ENCODE peak calls at places on chromosomes 3 and 15, in four cellular contexts. F is GM12878, Y is K562, X is SK-N-SH. K is an unnamed sample.

GRCh38 chr15:36090276-36090946 is 489.0 kb upstream of the CDIN1 start:
- DNase-seq in Y (no peak), F (no peak), X (no peak), K (no peak)

GRCh38 chr3:11306815-11307589 is 34.8 kb downstream of the ATG7 start:
- DNase-seq in Y (no peak), X (no peak), F (no peak), K (no peak)

GRCh38 chr3:128112406-128112968 is 11.1 kb downstream of the RUVBL1 start:
- DNase-seq in Y (no peak), X (peak), F (peak), K (no peak)

GRCh38 chr15:63553388-63553791 is 43.8 kb upstream of the FBXL22 start:
- DNase-seq in Y (no peak), X (no peak), F (no peak), K (no peak)

GRCh38 chr15:35533130-35534110 is 12.5 kb downstream of the DPH6 start:
- DNase-seq in F (no peak), X (no peak), Y (no peak), K (no peak)

GRCh38 chr3:98741121-98741716 is 21.9 kb upstream of the ST3GAL6 start:
- DNase-seq in X (no peak), F (no peak), Y (no peak), K (no peak)

GRCh38 chr15:101066501-101067408 is 147.6 kb downstream of the LRRK1 start:
- DNase-seq in F (no peak), X (no peak), Y (peak), K (no peak)

GRCh38 chr15:66862111-66862815 is 160.2 kb downstream of the SMAD6 start:
- DNase-seq in Y (no peak), F (no peak), X (no peak), K (no peak)

GRCh38 chr3:173826901-173827609 is 429.5 kb downstream of the NLGN1 start:
- DNase-seq in Y (no peak), F (no peak), X (no peak), K (no peak)

GRCh38 chr15:89822951-89823701 is 8.5 kb upstream of the ANPEP start:
- DNase-seq in X (peak), Y (no peak), F (no peak), K (no peak)

GRCh38 chr3:38015485-38015884 is 14.0 kb downstream of the PLCD1 start:
- DNase-seq in F (no peak), X (no peak), Y (no peak), K (no peak)

GRCh38 chr3:81173514-81173913 is 587.9 kb downstream of the GBE1 start:
- DNase-seq in Y (no peak), F (no peak), X (no peak), K (no peak)

GRCh38 chr3:177490626-177491025 is 293.3 kb upstream of the TBL1XR1 start:
- DNase-seq in Y (no peak), X (no peak), F (no peak), K (no peak)

GRCh38 chr3:172056416-172056815 is 17.0 kb downstream of the FNDC3B start:
- DNase-seq in Y (no peak), F (no peak), X (no peak), K (no peak)

GRCh38 chr15:36370735-36371115 is 208.7 kb upstream of the CDIN1 start:
- DNase-seq in F (no peak), X (no peak), Y (no peak), K (no peak)

GRCh38 chr3:101509811-101510210 is 3.2 kb downstream of the SENP7 start:
- DNase-seq in Y (no peak), F (no peak), X (no peak), K (no peak)

GRCh38 chr15:42427429-42428223 is 63.3 kb downstream of the ZNF106 start:
- DNase-seq in X (no peak), Y (no peak), F (no peak), K (no peak)

GRCh38 chr3:124529826-124530571 is 200.3 kb upstream of the UMPS start:
- DNase-seq in F (no peak), X (no peak), Y (no peak), K (no peak)

GRCh38 chr3:15520185-15520584 is 1.3 kb downstream of the COLQ start:
- DNase-seq in Y (no peak), X (no peak), F (no peak), K (no peak)

GRCh38 chr15:45242289-45242688 is 9.7 kb upstream of the SLC28A2 start:
- DNase-seq in F (no peak), X (no peak), Y (no peak), K (no peak)

GRCh38 chr3:60017631-60018030 is 967.8 kb upstream of the CFAP20DC start:
- DNase-seq in Y (no peak), F (peak), X (no peak), K (no peak)

GRCh38 chr3:134136604-134137003 is 106.9 kb upstream of the SLCO2A1 start:
- DNase-seq in F (no peak), X (no peak), Y (no peak), K (no peak)

GRCh38 chr15:31487811-31488436 is 161.3 kb downstream of the KLF13 start:
- DNase-seq in X (no peak), F (peak), Y (no peak), K (no peak)

DNA sequence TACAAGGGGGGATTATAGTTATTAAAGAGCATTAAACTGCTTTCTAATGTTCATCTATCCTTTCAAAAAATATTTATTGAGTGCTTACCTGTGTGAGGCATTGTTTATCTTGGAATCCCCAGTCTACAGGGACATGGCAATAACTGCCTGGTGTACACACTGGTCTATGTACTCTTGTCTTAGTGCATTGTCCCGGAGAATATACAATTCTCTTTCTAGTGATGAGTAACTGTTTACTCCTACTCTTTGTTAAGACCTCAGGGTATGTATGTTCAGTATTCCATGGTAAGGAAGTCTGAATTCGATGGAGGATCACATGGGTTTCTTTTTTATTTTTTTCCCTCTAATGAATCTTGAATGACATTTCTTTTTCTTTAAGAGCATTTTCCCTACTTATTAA is 772.4 kb upstream of the NR2F2 start:
- DNase-seq in Y (no peak), F (no peak), X (no peak), K (no peak)
- TF ChIP-seq NRF1 in Y (no peak), F (no peak), X (no peak), K (no peak)

GRCh38 chr3:158103131-158103955 is 2.9 kb downstream of the SHOX2 start:
- DNase-seq in F (no peak), X (no peak), Y (no peak), K (peak)
- TF ChIP-seq NRF1 in F (no peak), X (no peak), Y (no peak), K (no peak)

GRCh38 chr3:70981252-70981933 is 602.1 kb downstream of the FOXP1 start:
- DNase-seq in F (no peak), X (no peak), Y (no peak), K (no peak)

GRCh38 chr3:70980646-70981031 is 602.9 kb downstream of the FOXP1 start:
- DNase-seq in X (no peak), F (no peak), Y (no peak), K (no peak)

GRCh38 chr3:70982700-70983140 is 600.8 kb downstream of the FOXP1 start:
- DNase-seq in F (peak), X (no peak), Y (no peak), K (no peak)

GRCh38 chr3:70979983-70980645 is 603.4 kb downstream of the FOXP1 start:
- DNase-seq in Y (no peak), X (no peak), F (no peak), K (no peak)

GRCh38 chr3:70982274-70982673 is 601.3 kb downstream of the FOXP1 start:
- DNase-seq in Y (no peak), X (no peak), F (no peak), K (no peak)
- TF ChIP-seq NRF1 in Y (no peak), X (no peak), F (no peak), K (no peak)

DNA sequence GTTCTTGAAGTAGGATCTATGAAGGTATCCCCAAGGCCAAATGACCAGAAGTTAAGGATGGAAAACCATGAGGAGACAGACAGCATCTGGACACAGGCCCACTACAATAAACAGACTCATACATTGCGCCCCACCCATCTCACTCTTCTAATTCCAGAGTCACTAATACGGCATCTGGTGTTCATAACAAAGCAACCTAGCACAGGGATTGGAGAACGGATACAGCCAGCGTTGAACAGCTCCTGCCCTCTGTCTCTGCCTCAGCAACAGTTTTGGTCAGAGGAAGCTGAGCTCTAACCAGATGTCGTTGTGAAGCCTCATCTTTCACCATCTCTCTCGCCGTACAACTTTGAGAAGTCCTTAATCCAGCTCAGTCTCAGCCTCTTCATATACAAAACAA is 44.5 kb upstream of the CCDC80 start:
- DNase-seq in F (no peak), X (peak), Y (no peak), K (no peak)
- TF ChIP-seq NRF1 in F (no peak), X (no peak), Y (no peak), K (no peak)

K was measured in H1.